ENCODE peak calls at places on chromosomes 2 and 18, in nine cellular contexts. X is midbrain; W is C1 segment of cervical spinal cord; D is activated CD4-positive, alpha-beta T cell treated with anti-CD3 and anti-CD28 coated beads, Interleukin-2, amount 50 U/mL, for 48 hours; H is HTR-8/SVneo; Y is stimulated activated CD4-positive, alpha-beta T cell treated with anti-CD3 and anti-CD28 coated beads, Interleukin-1b, Interleukin-23, amount 100 ng/mL, for 48 hours; I is GM03348; L is HEK293T; N is MV-4-11. C is an unnamed sample.

GRCh38 chr2:33219850-33220275 is 256.6 kb upstream of the RASGRP3 start:
- DNase-seq in X (no peak), W (no peak), D (no peak), H (no peak), Y (no peak), I (no peak), L (no peak), N (peak), C (no peak)

GRCh38 chr2:96928277-96928781 is 58.1 kb downstream of the FAM178B start:
- DNase-seq in X (peak), W (no peak), D (no peak), H (no peak), Y (no peak), I (peak), L (peak), N (no peak), C (no peak)

GRCh38 chr18:2451556-2451955 is 119.7 kb downstream of the METTL4 start:
- DNase-seq in X (no peak), W (no peak), D (no peak), H (no peak), Y (no peak), I (no peak), L (no peak), N (no peak), C (no peak)

GRCh38 chr18:76475450-76476203 is 19.4 kb downstream of the ZNF516 start:
- DNase-seq in X (no peak), W (no peak), D (no peak), H (no peak), Y (no peak), I (no peak), L (no peak), N (peak), C (no peak)

GRCh38 chr2:45192991-45193390 is 183.7 kb upstream of the SIX2 start:
- DNase-seq in X (no peak), W (no peak), D (no peak), H (no peak), Y (no peak), I (no peak), L (no peak), N (no peak), C (no peak)

GRCh38 chr2:36172828-36173227 is 182.8 kb upstream of the CRIM1 start:
- DNase-seq in X (no peak), W (no peak), D (no peak), H (no peak), Y (no peak), I (no peak), L (no peak), N (peak), C (no peak)

GRCh38 chr2:186575302-186575701 is 14.6 kb upstream of the ITGAV start:
- DNase-seq in X (peak), W (no peak), D (no peak), H (peak), Y (no peak), I (peak), L (peak), N (peak), C (no peak)

GRCh38 chr2:24435391-24436316 is 55.4 kb upstream of the NCOA1 start:
- DNase-seq in X (peak), W (no peak), D (no peak), H (no peak), Y (no peak), I (peak), L (no peak), N (no peak), C (no peak)

GRCh38 chr2:12534646-12535263 is 182.0 kb upstream of the TRIB2 start:
- DNase-seq in X (no peak), W (no peak), D (no peak), H (peak), Y (no peak), I (peak), L (no peak), N (no peak), C (no peak)

GRCh38 chr2:46915281-46915810 is at the start of gene MCFD2:
- DNase-seq in X (no peak), W (peak), D (no peak), H (peak), Y (no peak), I (peak), L (no peak), N (no peak), C (no peak)

GRCh38 chr2:105385703-105386540 is 12.9 kb downstream of the FHL2 start:
- DNase-seq in X (no peak), W (no peak), D (no peak), H (no peak), Y (no peak), I (no peak), L (no peak), N (no peak), C (no peak)

GRCh38 chr2:224412064-224412921 is 10.4 kb upstream of the FAM124B start:
- DNase-seq in X (no peak), W (no peak), D (no peak), H (peak), Y (no peak), I (peak), L (no peak), N (no peak), C (no peak)

GRCh38 chr2:41716497-41716896 is 331.3 kb upstream of the PKDCC start:
- DNase-seq in X (no peak), W (no peak), D (no peak), H (no peak), Y (no peak), I (no peak), L (no peak), N (no peak), C (no peak)

GRCh38 chr2:3605013-3605961 is 10.4 kb downstream of the COLEC11 start:
- DNase-seq in X (no peak), W (peak), D (peak), H (no peak), Y (no peak), I (peak), L (peak), N (no peak), C (peak)